ENCODE peak calls at places on chromosomes 7 and 10, in five cellular contexts. D is GM13977, R is sigmoid colon, J is uterus, C is nephron progenitor cell. V is an unnamed sample.

GRCh38 chr7:55488804-55489340 is 83.4 kb downstream of the VOPP1 start:
- DNase-seq in C (no peak), J (no peak), D (no peak), R (peak; percentile 46), V (no peak)

GRCh38 chr10:112507988-112508387 is 61.0 kb downstream of the VTI1A start:
- DNase-seq in J (no peak), D (no peak), C (no peak), R (no peak), V (no peak)

GRCh38 chr7:80386686-80387085 is 125.2 kb downstream of the GNAT3 start:
- DNase-seq in D (no peak), C (no peak), R (no peak), J (no peak), V (no peak)

GRCh38 chr7:36127075-36127740 is 25.8 kb upstream of the EEPD1 start:
- DNase-seq in R (no peak), J (no peak), C (no peak), D (no peak), V (no peak)

GRCh38 chr7:78020131-78020873 is 221.7 kb downstream of the PHTF2 start:
- DNase-seq in R (peak; percentile 80), D (peak; percentile 62), C (peak; percentile 33), J (peak; percentile 53), V (no peak)

GRCh38 chr10:17062009-17062408 is 67.6 kb downstream of the CUBN start:
- DNase-seq in R (no peak), C (no peak), J (no peak), D (no peak), V (no peak)

GRCh38 chr10:20494474-20494873 is 402.6 kb downstream of the NEBL start:
- DNase-seq in R (no peak), J (no peak), D (no peak), C (no peak), V (no peak)

GRCh38 chr10:33365314-33365713 is 30.8 kb upstream of the NRP1 start:
- DNase-seq in C (no peak), J (no peak), D (no peak), R (no peak), V (no peak)

GRCh38 chr10:110918269-110918632 is 729 bp downstream of the BBIP1 start:
- DNase-seq in J (peak; percentile 96), R (peak; percentile 98), C (peak; percentile 96), D (no peak), V (no peak)

GRCh38 chr10:52682766-52683165 is 89.8 kb downstream of the MBL2 start:
- DNase-seq in D (no peak), C (no peak), J (no peak), R (no peak), V (no peak)

GRCh38 chr10:32377458-32378370 is 30.8 kb upstream of the EPC1 start:
- DNase-seq in D (no peak), C (peak; percentile 10), J (no peak), R (no peak), V (no peak)

GRCh38 chr7:81150951-81151361 is 232.1 kb upstream of the SEMA3C start:
- DNase-seq in R (no peak), C (no peak), J (no peak), D (no peak), V (no peak)

GRCh38 chr10:88038268-88038667 is 174.8 kb downstream of the PTEN start:
- DNase-seq in J (no peak), C (no peak), R (no peak), D (no peak), V (no peak)

GRCh38 chr7:106402898-106403297 is 118.1 kb upstream of the NAMPT start:
- DNase-seq in J (no peak), C (no peak), D (no peak), R (no peak), V (no peak)

GRCh38 chr10:131207584-131208532 is 103.7 kb downstream of the TCERG1L start:
- DNase-seq in J (no peak), R (no peak), D (no peak), C (no peak), V (no peak)

GRCh38 chr10:75847477-75847876 is 416.1 kb downstream of the LRMDA start:
- DNase-seq in J (no peak), C (no peak), R (no peak), D (no peak), V (no peak)

GRCh38 chr10:15433850-15434537 is 62.9 kb upstream of the FAM171A1 start:
- DNase-seq in C (peak; percentile 44), R (no peak), D (peak; percentile 66), J (no peak), V (no peak)

GRCh38 chr7:37585064-37585463 is 98.5 kb upstream of the GPR141 start:
- DNase-seq in R (no peak), J (no peak), C (no peak), D (no peak), V (no peak)

GRCh38 chr7:832292-832967 is at the start of gene SUN1:
- DNase-seq in R (peak; percentile 71), J (peak; percentile 51), C (no peak), D (peak; percentile 69), V (peak; percentile 71)

GRCh38 chr10:50936335-50936734 is 50.9 kb upstream of the A1CF start:
- DNase-seq in J (no peak), R (no peak), D (no peak), C (no peak), V (no peak)

GRCh38 chr10:106513328-106513727 is 651.2 kb downstream of the SORCS1 start:
- DNase-seq in D (no peak), C (no peak), J (no peak), R (no peak), V (no peak)

GRCh38 chr10:11646450-11646849 is 35.0 kb upstream of the USP6NL start:
- DNase-seq in D (no peak), J (no peak), C (no peak), R (no peak), V (no peak)

GRCh38 chr7:42238709-42239395 is 1.8 kb upstream of the GLI3 start:
- DNase-seq in R (peak; percentile 85), D (no peak), C (peak; percentile 23), J (peak; percentile 70), V (no peak)

GRCh38 chr7:36765605-36766004 is 41.3 kb upstream of the AOAH start:
- DNase-seq in C (no peak), D (no peak), J (no peak), R (no peak), V (no peak)

GRCh38 chr10:21733710-21734109 is 199.7 kb downstream of the MLLT10 start:
- DNase-seq in C (no peak), R (no peak), D (no peak), J (no peak), V (no peak)

DNA sequence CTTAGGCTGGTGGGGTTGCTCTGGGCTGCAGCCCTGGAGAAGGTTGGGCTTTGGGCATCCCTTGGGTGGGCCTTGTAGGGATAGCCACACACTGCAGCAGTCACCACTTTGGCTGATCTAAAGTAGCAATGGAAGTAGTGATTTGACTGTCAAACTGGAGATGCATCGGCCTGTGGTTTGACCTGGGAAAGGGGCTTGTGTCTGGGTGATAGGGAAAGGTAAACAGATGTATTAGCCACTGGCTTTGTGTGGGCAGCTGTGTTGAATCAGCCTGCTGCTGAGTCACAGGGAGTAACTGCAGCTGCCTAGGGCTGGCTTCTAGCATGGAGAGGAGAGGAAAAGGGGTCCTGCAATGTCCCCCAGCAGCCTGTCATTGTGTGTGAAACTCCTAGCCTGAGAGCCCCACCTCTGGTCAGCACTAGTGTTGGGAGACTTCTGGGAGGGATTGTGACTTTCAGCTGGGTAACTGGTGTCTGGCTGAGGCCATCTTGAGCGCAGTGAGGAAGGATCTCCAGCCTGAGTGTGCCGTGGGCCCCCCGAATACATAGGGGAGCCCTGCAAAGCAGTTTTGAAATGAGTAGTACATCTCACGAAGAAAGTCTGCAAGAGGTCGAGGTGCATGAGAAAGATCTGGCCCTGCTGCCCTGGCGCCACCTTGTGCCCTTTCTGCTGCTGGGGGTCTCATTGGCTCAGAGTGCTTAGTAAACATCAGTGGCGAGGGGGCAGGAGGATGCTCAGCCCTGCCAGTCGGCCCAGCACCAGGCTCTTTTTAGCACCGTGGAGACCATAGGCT is 117.3 kb downstream of the FANK1 start:
- DNase-seq in C (no peak), J (no peak), D (peak; percentile 27), R (no peak), V (no peak)
- TF ChIP-seq CTCF in C (no peak), J (no peak), D (peak; percentile 35), R (no peak), V (peak; percentile 30)

DNA sequence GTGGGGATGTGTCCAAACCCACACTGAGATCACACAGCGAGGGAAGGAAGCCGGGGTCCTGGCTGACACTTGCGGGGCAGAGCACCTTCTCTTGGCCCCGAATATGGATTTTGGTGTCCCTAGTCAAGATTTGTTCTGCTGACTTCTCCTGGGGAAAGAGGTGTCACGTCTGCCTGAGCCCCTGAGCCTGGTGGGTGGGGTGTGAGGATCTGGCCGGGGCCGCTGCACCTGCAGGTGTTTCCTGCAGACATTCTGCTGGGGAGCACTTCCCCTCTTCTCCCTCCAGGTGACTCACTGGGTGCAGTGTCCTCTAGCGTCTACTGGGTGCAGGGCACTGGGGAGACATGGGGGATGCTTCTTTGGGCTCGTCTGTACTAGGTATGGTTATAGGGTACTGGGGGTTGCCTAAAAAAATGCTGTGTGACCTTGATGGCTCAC is 99.2 kb downstream of the GRK5 start:
- DNase-seq in D (peak; percentile 83), J (no peak), R (no peak), C (no peak), V (no peak)
- TF ChIP-seq CTCF in D (peak; percentile 78), J (peak; percentile 30), R (peak; percentile 23), C (no peak), V (peak; percentile 36)

GRCh38 chr10:125606406-125606805 is 76.6 kb downstream of the TEX36 start:
- DNase-seq in D (no peak), R (no peak), J (no peak), C (no peak), V (no peak)

GRCh38 chr10:125607689-125608290 is 75.2 kb downstream of the TEX36 start:
- DNase-seq in C (no peak), D (no peak), R (no peak), J (no peak), V (no peak)

GRCh38 chr10:125608474-125608873 is 74.5 kb downstream of the TEX36 start:
- DNase-seq in R (no peak), C (no peak), J (no peak), D (no peak), V (no peak)

GRCh38 chr10:125602825-125603224 is 80.1 kb downstream of the TEX36 start:
- DNase-seq in C (no peak), J (no peak), D (no peak), R (no peak), V (no peak)

DNA sequence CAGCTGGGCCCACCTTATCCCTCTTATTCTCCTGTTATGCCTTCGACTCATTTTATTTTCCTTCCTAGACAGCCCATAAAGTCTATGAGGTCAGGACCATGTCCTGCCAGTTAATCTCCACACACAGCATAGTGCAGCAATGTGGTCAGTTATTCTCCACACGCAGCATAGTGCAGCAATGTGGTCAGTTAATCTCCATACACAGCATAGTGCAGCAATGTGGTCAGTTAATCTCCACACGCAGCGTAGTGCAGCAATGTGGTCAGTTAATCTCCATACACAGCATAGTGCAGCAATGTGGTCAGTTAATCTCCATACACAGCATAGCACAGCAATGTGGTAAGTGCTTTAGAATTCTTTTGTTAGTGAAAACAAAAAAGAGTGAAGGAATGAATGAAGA is 77.8 kb downstream of the TEX36 start:
- DNase-seq in C (no peak), D (no peak), R (no peak), J (no peak), V (no peak)
- TF ChIP-seq CTCF in C (no peak), D (no peak), R (no peak), J (no peak), V (no peak)

DNA sequence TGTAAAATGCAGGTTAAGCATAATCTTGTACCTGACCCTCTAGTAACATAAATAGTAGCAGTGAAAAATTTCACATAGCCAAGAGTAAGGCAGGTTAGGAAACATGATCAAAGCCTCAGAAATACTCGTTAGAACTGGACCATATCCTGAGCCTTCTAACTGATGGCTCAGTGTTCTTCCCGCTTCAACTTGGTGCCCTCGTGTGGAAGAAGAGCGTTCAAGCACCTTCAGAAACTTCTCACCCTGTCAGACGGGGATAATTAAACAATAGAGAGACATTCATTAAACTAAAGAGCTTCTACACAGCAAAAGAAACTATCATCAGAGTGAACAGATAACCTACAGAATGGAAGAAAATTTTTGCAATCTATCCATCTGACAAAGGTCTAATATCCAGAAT is 124.5 kb downstream of the MYOF start:
- DNase-seq in C (peak; percentile 20), R (no peak), D (no peak), J (no peak), V (no peak)
- TF ChIP-seq CTCF in C (peak; percentile 69), R (peak; percentile 26), D (peak; percentile 49), J (peak; percentile 32), V (peak; percentile 80)

V was measured in chondrocyte.